ENCODE peak calls at places on chromosomes 11 and 22, in seven cellular contexts. One of them, this sample, is unnamed.

GRCh38 chr22:38953577-38954413 is 3.6 kb upstream of the APOBEC3A start:
- DNase-seq in OCI-LY7: no peak
- DNase-seq in GM23338: no peak
- DNase-seq in left ventricle myocardium inferior: no peak
- DNase-seq in psoas muscle: no peak
- DNase-seq in astrocyte: no peak
- DNase-seq in HepG2: no peak
- DNase-seq in this sample: peak

GRCh38 chr22:37253164-37253660 is 9.1 kb upstream of the RAC2 start:
- DNase-seq in OCI-LY7: no peak
- DNase-seq in GM23338: peak
- DNase-seq in left ventricle myocardium inferior: no peak
- DNase-seq in psoas muscle: no peak
- DNase-seq in astrocyte: no peak
- DNase-seq in HepG2: no peak
- DNase-seq in this sample: no peak

GRCh38 chr11:124943731-124944130 is 7.9 kb upstream of the HEPACAM start:
- DNase-seq in OCI-LY7: no peak
- DNase-seq in GM23338: no peak
- DNase-seq in left ventricle myocardium inferior: no peak
- DNase-seq in psoas muscle: no peak
- DNase-seq in astrocyte: no peak
- DNase-seq in HepG2: no peak
- DNase-seq in this sample: no peak

GRCh38 chr22:30298005-30298701 is 8.8 kb upstream of the CASTOR1 start:
- DNase-seq in OCI-LY7: no peak
- DNase-seq in GM23338: no peak
- DNase-seq in left ventricle myocardium inferior: no peak
- DNase-seq in psoas muscle: no peak
- DNase-seq in astrocyte: no peak
- DNase-seq in HepG2: no peak
- DNase-seq in this sample: no peak

GRCh38 chr22:49073873-49074417 is 753.7 kb downstream of the BRD1 start:
- DNase-seq in OCI-LY7: no peak
- DNase-seq in GM23338: no peak
- DNase-seq in left ventricle myocardium inferior: no peak
- DNase-seq in psoas muscle: no peak
- DNase-seq in astrocyte: no peak
- DNase-seq in HepG2: no peak
- DNase-seq in this sample: no peak

GRCh38 chr11:1195690-1196515 is 27.0 kb upstream of the MUC5B start:
- DNase-seq in OCI-LY7: no peak
- DNase-seq in GM23338: no peak
- DNase-seq in left ventricle myocardium inferior: peak
- DNase-seq in psoas muscle: peak
- DNase-seq in astrocyte: no peak
- DNase-seq in HepG2: no peak
- DNase-seq in this sample: no peak

GRCh38 chr11:57157624-57158023 is 24.1 kb upstream of the LRRC55 start:
- DNase-seq in OCI-LY7: no peak
- DNase-seq in GM23338: no peak
- DNase-seq in left ventricle myocardium inferior: no peak
- DNase-seq in psoas muscle: no peak
- DNase-seq in astrocyte: no peak
- DNase-seq in HepG2: no peak
- DNase-seq in this sample: no peak

GRCh38 chr11:25794804-25795203 is 537.1 kb upstream of the ANO3 start:
- DNase-seq in OCI-LY7: no peak
- DNase-seq in GM23338: peak
- DNase-seq in left ventricle myocardium inferior: no peak
- DNase-seq in psoas muscle: no peak
- DNase-seq in astrocyte: no peak
- DNase-seq in HepG2: no peak
- DNase-seq in this sample: no peak

GRCh38 chr22:41401781-41402648 is 20.3 kb downstream of the TEF start:
- DNase-seq in OCI-LY7: no peak
- DNase-seq in GM23338: no peak
- DNase-seq in left ventricle myocardium inferior: peak
- DNase-seq in psoas muscle: peak
- DNase-seq in astrocyte: no peak
- DNase-seq in HepG2: peak
- DNase-seq in this sample: peak

GRCh38 chr22:16783930-16784354 is 41.3 kb downstream of the XKR3 start:
- DNase-seq in OCI-LY7: peak
- DNase-seq in GM23338: peak
- DNase-seq in left ventricle myocardium inferior: no peak
- DNase-seq in psoas muscle: no peak
- DNase-seq in astrocyte: no peak
- DNase-seq in HepG2: peak
- DNase-seq in this sample: peak

GRCh38 chr11:15159085-15159484 is 44.4 kb downstream of the INSC start:
- DNase-seq in OCI-LY7: peak
- DNase-seq in GM23338: peak
- DNase-seq in left ventricle myocardium inferior: no peak
- DNase-seq in psoas muscle: no peak
- DNase-seq in astrocyte: no peak
- DNase-seq in HepG2: no peak
- DNase-seq in this sample: peak

GRCh38 chr22:41380993-41381328 is 781 bp upstream of the TEF start:
- DNase-seq in OCI-LY7: no peak
- DNase-seq in GM23338: no peak
- DNase-seq in left ventricle myocardium inferior: no peak
- DNase-seq in psoas muscle: peak
- DNase-seq in astrocyte: peak
- DNase-seq in HepG2: peak
- DNase-seq in this sample: peak

GRCh38 chr22:26775394-26775793 is 118.0 kb downstream of the MIAT start:
- DNase-seq in OCI-LY7: no peak
- DNase-seq in GM23338: no peak
- DNase-seq in left ventricle myocardium inferior: no peak
- DNase-seq in psoas muscle: no peak
- DNase-seq in astrocyte: no peak
- DNase-seq in HepG2: no peak
- DNase-seq in this sample: no peak
- TF ChIP-seq CTCF in OCI-LY7: no peak
- TF ChIP-seq CTCF in GM23338: peak
- TF ChIP-seq CTCF in left ventricle myocardium inferior: no peak
- TF ChIP-seq CTCF in psoas muscle: no peak
- TF ChIP-seq CTCF in astrocyte: no peak
- TF ChIP-seq CTCF in HepG2: no peak
- TF ChIP-seq CTCF in this sample: no peak

GRCh38 chr11:65660038-65660437 is 2.7 kb downstream of the RELA start:
- DNase-seq in OCI-LY7: no peak
- DNase-seq in GM23338: no peak
- DNase-seq in left ventricle myocardium inferior: no peak
- DNase-seq in psoas muscle: no peak
- DNase-seq in astrocyte: no peak
- DNase-seq in HepG2: no peak
- DNase-seq in this sample: no peak

GRCh38 chr11:65663634-65664200 is 1.0 kb upstream of the RELA start:
- DNase-seq in OCI-LY7: peak
- DNase-seq in GM23338: peak
- DNase-seq in left ventricle myocardium inferior: peak
- DNase-seq in psoas muscle: peak
- DNase-seq in astrocyte: peak
- DNase-seq in HepG2: no peak
- DNase-seq in this sample: peak

GRCh38 chr11:65662247-65662801 is 392 bp downstream of the RELA start:
- DNase-seq in OCI-LY7: no peak
- DNase-seq in GM23338: no peak
- DNase-seq in left ventricle myocardium inferior: no peak
- DNase-seq in psoas muscle: no peak
- DNase-seq in astrocyte: no peak
- DNase-seq in HepG2: no peak
- DNase-seq in this sample: no peak

GRCh38 chr11:65661599-65662246 is 993 bp downstream of the RELA start:
- DNase-seq in OCI-LY7: peak
- DNase-seq in GM23338: no peak
- DNase-seq in left ventricle myocardium inferior: no peak
- DNase-seq in psoas muscle: no peak
- DNase-seq in astrocyte: no peak
- DNase-seq in HepG2: no peak
- DNase-seq in this sample: no peak

DNA sequence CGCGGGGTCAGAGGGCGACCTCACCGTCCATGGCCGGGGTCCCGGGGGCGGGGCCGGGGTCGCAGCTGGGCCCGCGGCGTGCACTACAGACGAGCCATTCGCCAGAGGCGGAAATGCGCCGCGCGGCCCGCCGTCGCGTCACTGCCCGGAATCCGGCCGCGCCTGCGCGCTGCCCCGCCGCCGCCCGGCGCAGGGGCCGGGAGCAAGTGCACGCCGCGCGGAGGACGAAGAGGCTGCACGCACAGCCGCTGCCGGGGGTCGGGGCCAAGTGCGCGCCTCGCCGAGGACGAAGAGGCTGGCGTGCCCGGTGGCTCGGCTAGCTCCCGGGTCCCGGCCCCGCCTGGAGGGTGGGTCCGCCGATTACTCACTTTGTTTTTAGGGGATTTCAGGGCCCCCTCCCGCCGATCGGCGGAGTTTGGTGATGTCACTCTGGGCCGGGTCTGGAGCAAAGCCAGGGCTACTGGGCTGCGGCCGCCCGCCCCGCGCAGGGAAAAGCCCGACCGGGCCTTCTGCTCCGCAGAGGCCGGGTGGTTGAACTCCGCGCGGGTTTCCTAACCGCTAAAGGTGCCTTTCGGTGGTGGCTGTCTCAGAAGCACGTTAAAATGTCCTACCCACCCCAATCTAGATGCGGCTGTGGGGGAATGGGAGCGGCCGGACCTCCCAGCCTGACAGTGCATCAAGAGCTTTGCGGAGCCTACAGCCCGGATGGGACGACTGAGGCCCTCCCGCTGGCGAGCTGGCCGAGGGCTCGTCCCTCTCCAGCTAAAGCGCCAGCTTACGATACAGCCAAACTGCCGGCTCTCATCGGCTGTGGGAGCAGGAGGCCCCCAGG is at the start of gene RELA:
- DNase-seq in OCI-LY7: peak
- DNase-seq in GM23338: peak
- DNase-seq in left ventricle myocardium inferior: peak
- DNase-seq in psoas muscle: peak
- DNase-seq in astrocyte: peak
- DNase-seq in HepG2: peak
- DNase-seq in this sample: peak
- H3K27ac ChIP-seq in OCI-LY7: peak
- H3K27ac ChIP-seq in GM23338: peak
- H3K27ac ChIP-seq in left ventricle myocardium inferior: peak
- H3K27ac ChIP-seq in psoas muscle: peak
- H3K27ac ChIP-seq in astrocyte: peak
- H3K27ac ChIP-seq in HepG2: peak
- H3K27ac ChIP-seq in this sample: peak

GRCh38 chr11:43577566-43578264 is 102.8 kb upstream of the HSD17B12 start:
- DNase-seq in OCI-LY7: no peak
- DNase-seq in GM23338: no peak
- DNase-seq in left ventricle myocardium inferior: no peak
- DNase-seq in psoas muscle: no peak
- DNase-seq in astrocyte: no peak
- DNase-seq in HepG2: no peak
- DNase-seq in this sample: no peak

GRCh38 chr11:43580735-43581369 is 99.7 kb upstream of the HSD17B12 start:
- DNase-seq in OCI-LY7: no peak
- DNase-seq in GM23338: peak
- DNase-seq in left ventricle myocardium inferior: no peak
- DNase-seq in psoas muscle: no peak
- DNase-seq in astrocyte: no peak
- DNase-seq in HepG2: no peak
- DNase-seq in this sample: no peak

GRCh38 chr11:43578346-43579170 is 102.0 kb upstream of the HSD17B12 start:
- DNase-seq in OCI-LY7: no peak
- DNase-seq in GM23338: peak
- DNase-seq in left ventricle myocardium inferior: no peak
- DNase-seq in psoas muscle: no peak
- DNase-seq in astrocyte: peak
- DNase-seq in HepG2: no peak
- DNase-seq in this sample: peak

GRCh38 chr11:43579919-43580276 is 100.6 kb upstream of the HSD17B12 start:
- DNase-seq in OCI-LY7: no peak
- DNase-seq in GM23338: peak
- DNase-seq in left ventricle myocardium inferior: no peak
- DNase-seq in psoas muscle: no peak
- DNase-seq in astrocyte: no peak
- DNase-seq in HepG2: no peak
- DNase-seq in this sample: no peak

GRCh38 chr11:43579171-43579918 is 101.2 kb upstream of the HSD17B12 start:
- DNase-seq in OCI-LY7: peak
- DNase-seq in GM23338: peak
- DNase-seq in left ventricle myocardium inferior: no peak
- DNase-seq in psoas muscle: no peak
- DNase-seq in astrocyte: peak
- DNase-seq in HepG2: no peak
- DNase-seq in this sample: peak
- TF ChIP-seq CTCF in OCI-LY7: peak
- TF ChIP-seq CTCF in GM23338: peak
- TF ChIP-seq CTCF in left ventricle myocardium inferior: peak
- TF ChIP-seq CTCF in psoas muscle: peak
- TF ChIP-seq CTCF in astrocyte: no peak
- TF ChIP-seq CTCF in HepG2: peak
- TF ChIP-seq CTCF in this sample: peak

GRCh38 chr11:106961048-106961447 is 57.2 kb downstream of the GUCY1A2 start:
- DNase-seq in OCI-LY7: no peak
- DNase-seq in GM23338: peak
- DNase-seq in left ventricle myocardium inferior: no peak
- DNase-seq in psoas muscle: no peak
- DNase-seq in astrocyte: peak
- DNase-seq in HepG2: no peak
- DNase-seq in this sample: no peak

GRCh38 chr11:106959386-106959785 is 58.9 kb downstream of the GUCY1A2 start:
- DNase-seq in OCI-LY7: no peak
- DNase-seq in GM23338: no peak
- DNase-seq in left ventricle myocardium inferior: no peak
- DNase-seq in psoas muscle: no peak
- DNase-seq in astrocyte: no peak
- DNase-seq in HepG2: no peak
- DNase-seq in this sample: no peak

GRCh38 chr11:106959800-106960199 is 58.5 kb downstream of the GUCY1A2 start:
- DNase-seq in OCI-LY7: no peak
- DNase-seq in GM23338: no peak
- DNase-seq in left ventricle myocardium inferior: no peak
- DNase-seq in psoas muscle: no peak
- DNase-seq in astrocyte: peak
- DNase-seq in HepG2: no peak
- DNase-seq in this sample: no peak

GRCh38 chr11:106956887-106957505 is 61.3 kb downstream of the GUCY1A2 start:
- DNase-seq in OCI-LY7: no peak
- DNase-seq in GM23338: peak
- DNase-seq in left ventricle myocardium inferior: no peak
- DNase-seq in psoas muscle: peak
- DNase-seq in astrocyte: no peak
- DNase-seq in HepG2: no peak
- DNase-seq in this sample: no peak

GRCh38 chr11:106958506-106959248 is 59.6 kb downstream of the GUCY1A2 start:
- DNase-seq in OCI-LY7: no peak
- DNase-seq in GM23338: no peak
- DNase-seq in left ventricle myocardium inferior: no peak
- DNase-seq in psoas muscle: no peak
- DNase-seq in astrocyte: no peak
- DNase-seq in HepG2: no peak
- DNase-seq in this sample: no peak
- H3K27ac ChIP-seq in OCI-LY7: no peak
- H3K27ac ChIP-seq in GM23338: no peak
- H3K27ac ChIP-seq in left ventricle myocardium inferior: peak
- H3K27ac ChIP-seq in psoas muscle: no peak
- H3K27ac ChIP-seq in astrocyte: no peak
- H3K27ac ChIP-seq in HepG2: no peak
- H3K27ac ChIP-seq in this sample: no peak

GRCh38 chr11:47553417-47553746 is 450 bp upstream of the CELF1 start:
- DNase-seq in OCI-LY7: no peak
- DNase-seq in GM23338: no peak
- DNase-seq in left ventricle myocardium inferior: no peak
- DNase-seq in psoas muscle: no peak
- DNase-seq in astrocyte: no peak
- DNase-seq in HepG2: no peak
- DNase-seq in this sample: no peak
- TF ChIP-seq CTCF in OCI-LY7: peak
- TF ChIP-seq CTCF in GM23338: no peak
- TF ChIP-seq CTCF in left ventricle myocardium inferior: peak
- TF ChIP-seq CTCF in psoas muscle: no peak
- TF ChIP-seq CTCF in astrocyte: no peak
- TF ChIP-seq CTCF in HepG2: no peak
- TF ChIP-seq CTCF in this sample: peak